ENCODE peak calls at places on chromosome X, in nine cellular contexts. Y is frontal cortex; E is activated T-helper 1 cell treated with anti-CD3 and anti-CD28 coated beads, Interleukin-2, amount 50 U/mL, for 16 hours; C is G401; V is GM12891; O is WTC11; M is activated naive CD4-positive, alpha-beta T cell; N is stimulated activated CD4-positive, alpha-beta T cell treated with anti-CD3 and anti-CD28 coated beads, Interleukin-4, amount 100 ng/mL, for 24 hours; D is astrocyte of the spinal cord. H is an unnamed sample.

GRCh38 chrX:38652934-38653442 is 91.6 kb downstream of the TSPAN7 start:
- DNase-seq in Y (no peak), O (no peak), M (no peak), N (no peak), D (no peak), V (no peak), E (no peak), C (no peak), H (no peak)

GRCh38 chrX:110853610-110854009 is 58.0 kb upstream of the CHRDL1 start:
- DNase-seq in V (no peak), Y (no peak), C (peak), M (no peak), D (peak), E (no peak), O (peak), N (no peak), H (no peak)

GRCh38 chrX:18640686-18641085 is 31.2 kb downstream of the RS1 start:
- DNase-seq in M (no peak), O (peak), N (no peak), V (no peak), C (no peak), E (no peak), Y (no peak), D (no peak), H (no peak)

GRCh38 chrX:46865281-46865680 is 28.4 kb downstream of the RP2 start:
- DNase-seq in V (no peak), C (no peak), D (peak), M (no peak), E (no peak), O (no peak), Y (no peak), N (no peak), H (peak)

GRCh38 chrX:55312655-55313054 is 47.9 kb upstream of the PAGE3 start:
- DNase-seq in C (no peak), M (no peak), N (no peak), V (no peak), O (no peak), D (no peak), Y (no peak), E (no peak), H (no peak)

GRCh38 chrX:44344194-44344593 is 722 bp upstream of the EFHC2 start:
- DNase-seq in E (peak), O (peak), N (peak), C (no peak), M (peak), V (no peak), D (no peak), Y (no peak), H (no peak)

GRCh38 chrX:134821370-134821769 is 163.1 kb upstream of the PLAC1 start:
- DNase-seq in V (no peak), Y (no peak), O (no peak), D (peak), C (no peak), E (no peak), N (no peak), M (no peak), H (peak)

GRCh38 chrX:39263946-39264483 is 462.8 kb downstream of the MID1IP1 start:
- DNase-seq in M (no peak), D (no peak), E (no peak), Y (no peak), C (no peak), N (no peak), V (no peak), O (no peak), H (no peak)

GRCh38 chrX:13469963-13470679 is 99.3 kb upstream of the EGFL6 start:
- DNase-seq in O (no peak), E (no peak), D (no peak), M (no peak), Y (no peak), V (no peak), N (no peak), C (no peak), H (peak)

GRCh38 chrX:40127052-40127451 is 29.3 kb upstream of the BCOR start:
- DNase-seq in D (no peak), E (no peak), Y (no peak), C (no peak), M (no peak), V (no peak), N (no peak), O (no peak), H (no peak)

GRCh38 chrX:20270557-20270880 is 3.8 kb upstream of the RPS6KA3 start:
- DNase-seq in N (no peak), V (no peak), M (no peak), Y (no peak), C (no peak), E (no peak), O (no peak), D (no peak), H (peak)

GRCh38 chrX:104137496-104137895 is 19.3 kb downstream of the SLC25A53 start:
- DNase-seq in E (no peak), V (no peak), Y (no peak), M (no peak), O (no peak), D (peak), N (no peak), C (peak), H (no peak)

GRCh38 chrX:23919706-23920320 is 12.0 kb downstream of the CXorf58 start:
- DNase-seq in D (no peak), Y (no peak), C (no peak), O (peak), E (no peak), M (no peak), V (no peak), N (no peak), H (no peak)

GRCh38 chrX:151393514-151393913 is 3.5 kb upstream of the VMA21 start:
- DNase-seq in Y (no peak), E (no peak), N (peak), D (no peak), M (peak), C (no peak), V (peak), O (peak), H (no peak)

GRCh38 chrX:76555816-76556215 is 128.3 kb downstream of the MAGEE1 start:
- DNase-seq in V (peak), C (peak), O (peak), M (no peak), D (peak), Y (no peak), E (no peak), N (no peak), H (peak)

GRCh38 chrX:15204130-15204751 is 65.6 kb downstream of the ASB9 start:
- DNase-seq in O (no peak), V (no peak), C (no peak), N (no peak), E (no peak), M (no peak), Y (no peak), D (no peak), H (no peak)

H was measured in IMR-90.